ENCODE peak calls at places on chromosomes 2 and 18, in six cellular contexts. T is activated naive CD4-positive, alpha-beta T cell; M is T-helper 2 cell; K is stimulated activated CD4-positive, alpha-beta T cell treated with anti-CD3 and anti-CD28 coated beads, Interleukin-4, amount 100 ng/mL, for 48 hours; P is iris pigment epithelial cell; S is activated CD4-positive, alpha-beta T cell treated with anti-CD3 and anti-CD28 coated beads, Interleukin-2, amount 10 ng/mL, durations not matched to agents 7 days and 5 days. Y is an unnamed sample.

GRCh38 chr2:207334631-207335371 is 169.1 kb upstream of the KLF7 start:
- DNase-seq in T (no peak), M (peak), K (peak), P (peak), S (no peak), Y (peak)

GRCh38 chr2:101729521-101730190 is 32.1 kb downstream of the MAP4K4 start:
- DNase-seq in T (no peak), M (no peak), K (no peak), P (no peak), S (peak), Y (no peak)

GRCh38 chr18:9433616-9434239 is 41.6 kb upstream of the RALBP1 start:
- DNase-seq in T (no peak), M (no peak), K (no peak), P (peak), S (no peak), Y (no peak)

GRCh38 chr2:152369176-152369860 is 34.3 kb downstream of the FMNL2 start:
- DNase-seq in T (no peak), M (no peak), K (no peak), P (peak), S (no peak), Y (no peak)

GRCh38 chr2:10471956-10472355 is 23.8 kb upstream of the ODC1 start:
- DNase-seq in T (no peak), M (no peak), K (no peak), P (no peak), S (no peak), Y (no peak)

GRCh38 chr2:120722603-120723421 is 12.9 kb upstream of the GLI2 start:
- DNase-seq in T (no peak), M (no peak), K (no peak), P (peak), S (no peak), Y (peak)

GRCh38 chr2:50221106-50221505 is 810.8 kb downstream of the NRXN1 start:
- DNase-seq in T (no peak), M (no peak), K (no peak), P (no peak), S (no peak), Y (no peak)

GRCh38 chr2:61470122-61470951 is 550 bp downstream of the USP34 start:
- DNase-seq in T (peak), M (peak), K (peak), P (peak), S (peak), Y (peak)

GRCh38 chr18:64273724-64274123 is 124.8 kb upstream of the LINC00305 start:
- DNase-seq in T (no peak), M (no peak), K (no peak), P (no peak), S (no peak), Y (no peak)

GRCh38 chr2:121532347-121532766 is 1.7 kb downstream of the RNU4ATAC start:
- DNase-seq in T (no peak), M (no peak), K (no peak), P (peak), S (no peak), Y (no peak)

GRCh38 chr2:178211943-178212342 is 17.6 kb downstream of the OSBPL6 start:
- DNase-seq in T (no peak), M (no peak), K (no peak), P (no peak), S (no peak), Y (no peak)

GRCh38 chr18:61618816-61619215 is 274.0 kb downstream of the RNF152 start:
- DNase-seq in T (no peak), M (no peak), K (no peak), P (no peak), S (no peak), Y (no peak)

GRCh38 chr2:213068681-213069359 is 82.6 kb downstream of the IKZF2 start:
- DNase-seq in T (no peak), M (no peak), K (no peak), P (no peak), S (no peak), Y (no peak)

GRCh38 chr2:189613077-189613636 is 32.6 kb upstream of the SLC40A1 start:
- DNase-seq in T (no peak), M (no peak), K (no peak), P (peak), S (no peak), Y (no peak)

GRCh38 chr2:54166121-54166773 is 50.8 kb downstream of the ACYP2 start:
- DNase-seq in T (no peak), M (no peak), K (no peak), P (peak), S (no peak), Y (peak)

GRCh38 chr2:60365556-60365955 is 187.9 kb downstream of the BCL11A start:
- DNase-seq in T (no peak), M (no peak), K (no peak), P (peak), S (no peak), Y (no peak)

GRCh38 chr2:9310390-9310789 is 103.8 kb downstream of the ASAP2 start:
- DNase-seq in T (no peak), M (no peak), K (no peak), P (peak), S (no peak), Y (peak)

GRCh38 chr2:60961457-60961856 is 56.1 kb upstream of the PEX13 start:
- DNase-seq in T (no peak), M (no peak), K (no peak), P (peak), S (no peak), Y (no peak)

GRCh38 chr2:69624611-69625010 is 18.9 kb downstream of the AAK1 start:
- DNase-seq in T (no peak), M (no peak), K (no peak), P (no peak), S (no peak), Y (peak)

GRCh38 chr2:100406120-100406508 is 11.4 kb downstream of the CHST10 start:
- DNase-seq in T (no peak), M (no peak), K (no peak), P (no peak), S (no peak), Y (no peak)

Y was measured in osteoblast.